ENCODE peak calls at places on chromosome 14, in seven cellular contexts. G, E, T, Z, B, R and C are unnamed samples. For H3K4me1, the result is how much of the 10 kb centered on the place peaks cover.

GRCh38 chr14:35213869-35214387 is 78.3 kb upstream of the PSMA6 start:
- DNase-seq in G (no peak), E (no peak), T (no peak), Z (no peak), B (no peak), R (no peak), C (peak)

GRCh38 chr14:39372656-39373055 is 59.6 kb downstream of the FBXO33 start:
- DNase-seq in G (no peak), E (no peak), T (no peak), Z (no peak), B (no peak), R (no peak), C (no peak)

GRCh38 chr14:24238123-24238522 is 4.3 kb downstream of the TINF2 start:
- DNase-seq in G (no peak), E (no peak), T (no peak), Z (no peak), B (no peak), R (no peak), C (no peak)

GRCh38 chr14:71856199-71856919 is 75.9 kb upstream of the RGS6 start:
- DNase-seq in G (no peak), E (no peak), T (no peak), Z (no peak), B (no peak), R (no peak), C (no peak)

GRCh38 chr14:99728231-99728920 is 44.3 kb downstream of the CYP46A1 start:
- DNase-seq in G (no peak), E (no peak), T (peak), Z (peak), B (no peak), R (peak), C (peak)

GRCh38 chr14:31070431-31070830 is 44.3 kb upstream of the STRN3 start:
- DNase-seq in G (no peak), E (no peak), T (no peak), Z (no peak), B (no peak), R (no peak), C (peak)

GRCh38 chr14:33062881-33063280 is 124.2 kb downstream of the NPAS3 start:
- DNase-seq in G (no peak), E (no peak), T (no peak), Z (no peak), B (no peak), R (no peak), C (no peak)

GRCh38 chr14:63404906-63405305 is 86.2 kb upstream of the GPHB5 start:
- DNase-seq in G (no peak), E (no peak), T (no peak), Z (no peak), B (no peak), R (no peak), C (no peak)

GRCh38 chr14:71932229-71932951 is at the start of gene RGS6:
- DNase-seq in G (no peak), E (peak), T (peak), Z (peak), B (no peak), R (no peak), C (no peak)

GRCh38 chr14:100708349-100709217 is 18.1 kb upstream of the DLK1 start:
- DNase-seq in G (no peak), E (peak), T (peak), Z (peak), B (no peak), R (no peak), C (no peak)

GRCh38 chr14:22850944-22851790 is 14.8 kb downstream of the MMP14 start:
- DNase-seq in G (no peak), E (no peak), T (no peak), Z (peak), B (no peak), R (no peak), C (peak)

GRCh38 chr14:96502621-96503251 is 554 bp downstream of the PAPOLA start:
- DNase-seq in G (no peak), E (peak), T (peak), Z (peak), B (peak), R (peak), C (peak)

GRCh38 chr14:24848427-24848826 is 201.5 kb downstream of the STXBP6 start:
- DNase-seq in G (no peak), E (no peak), T (no peak), Z (no peak), B (no peak), R (no peak), C (no peak)

GRCh38 chr14:91363776-91364523 is 53.7 kb downstream of the CCDC88C start:
- DNase-seq in G (no peak), E (no peak), T (no peak), Z (peak), B (peak), R (peak), C (no peak)

GRCh38 chr14:67526676-67527459 is 6.2 kb upstream of the PLEKHH1 start:
- DNase-seq in G (peak), E (peak), T (peak), Z (no peak), B (peak), R (no peak), C (no peak)

GRCh38 chr14:76584271-76584702 is 177.0 kb upstream of the VASH1 start:
- DNase-seq in G (no peak), E (no peak), T (no peak), Z (no peak), B (no peak), R (no peak), C (no peak)

GRCh38 chr14:72879431-72879830 is 14.5 kb downstream of the DPF3 start:
- DNase-seq in G (no peak), E (no peak), T (no peak), Z (no peak), B (no peak), R (no peak), C (no peak)

GRCh38 chr14:24056800-24057184 is 5.0 kb downstream of the CARMIL3 start:
- DNase-seq in G (no peak), E (no peak), T (no peak), Z (no peak), B (no peak), R (no peak), C (no peak)

GRCh38 chr14:40467969-40468368 is 1035.7 kb upstream of the FBXO33 start:
- DNase-seq in G (no peak), E (no peak), T (no peak), Z (no peak), B (no peak), R (no peak), C (no peak)

GRCh38 chr14:96823652-96824051 is 26.5 kb downstream of the VRK1 start:
- DNase-seq in G (no peak), E (no peak), T (no peak), Z (no peak), B (no peak), R (no peak), C (no peak)

GRCh38 chr14:60653709-60654161 is 4.5 kb upstream of the SIX1 start:
- DNase-seq in G (no peak), E (no peak), T (peak), Z (no peak), B (no peak), R (no peak), C (no peak)
- H3K4me1 ChIP-seq in G (under half), E (under half), T (half or more), Z (half or more), B (under half), R (under half), C (under half)

GRCh38 chr14:54643696-54644176 is 76.8 kb downstream of the SAMD4A start:
- DNase-seq in G (no peak), E (no peak), T (peak), Z (no peak), B (no peak), R (no peak), C (no peak)

GRCh38 chr14:54646576-54647130 is 79.7 kb downstream of the SAMD4A start:
- DNase-seq in G (no peak), E (no peak), T (no peak), Z (no peak), B (no peak), R (no peak), C (no peak)

GRCh38 chr14:54650331-54651017 is 83.5 kb downstream of the SAMD4A start:
- DNase-seq in G (no peak), E (no peak), T (no peak), Z (peak), B (no peak), R (no peak), C (peak)

GRCh38 chr14:54651018-54651351 is 84.1 kb downstream of the SAMD4A start:
- DNase-seq in G (no peak), E (no peak), T (no peak), Z (no peak), B (no peak), R (no peak), C (no peak)

DNA sequence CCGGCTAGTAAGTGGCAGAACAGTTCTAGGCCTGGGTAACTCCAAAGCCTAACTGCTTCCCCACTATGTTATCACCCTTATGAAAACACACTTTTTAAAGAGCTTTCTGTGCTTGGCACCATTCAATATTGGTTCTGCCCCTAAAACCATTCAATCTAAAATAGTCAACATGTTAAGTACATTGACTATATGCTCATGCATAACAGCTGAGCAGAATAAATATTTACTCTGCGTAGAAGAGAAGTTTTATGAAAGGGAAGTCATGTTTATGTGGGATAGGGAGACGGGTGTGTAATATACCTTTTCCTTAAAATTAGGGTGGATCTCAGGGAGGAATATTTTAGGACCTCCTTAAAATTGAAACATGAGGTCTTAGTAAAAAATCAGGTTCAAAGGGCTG is 80.5 kb downstream of the SAMD4A start:
- DNase-seq in G (no peak), E (no peak), T (no peak), Z (no peak), B (no peak), R (no peak), C (no peak)
- H3K27ac ChIP-seq in G (no peak), E (no peak), T (no peak), Z (no peak), B (no peak), R (no peak), C (no peak)

GRCh38 chr14:65334765-65335411 is 77.6 kb upstream of the FUT8 start:
- DNase-seq in G (no peak), E (no peak), T (peak), Z (no peak), B (no peak), R (no peak), C (no peak)
- H3K4me3 ChIP-seq in G (no peak), E (no peak), T (no peak), Z (no peak), B (no peak), R (no peak), C (no peak)

DNA sequence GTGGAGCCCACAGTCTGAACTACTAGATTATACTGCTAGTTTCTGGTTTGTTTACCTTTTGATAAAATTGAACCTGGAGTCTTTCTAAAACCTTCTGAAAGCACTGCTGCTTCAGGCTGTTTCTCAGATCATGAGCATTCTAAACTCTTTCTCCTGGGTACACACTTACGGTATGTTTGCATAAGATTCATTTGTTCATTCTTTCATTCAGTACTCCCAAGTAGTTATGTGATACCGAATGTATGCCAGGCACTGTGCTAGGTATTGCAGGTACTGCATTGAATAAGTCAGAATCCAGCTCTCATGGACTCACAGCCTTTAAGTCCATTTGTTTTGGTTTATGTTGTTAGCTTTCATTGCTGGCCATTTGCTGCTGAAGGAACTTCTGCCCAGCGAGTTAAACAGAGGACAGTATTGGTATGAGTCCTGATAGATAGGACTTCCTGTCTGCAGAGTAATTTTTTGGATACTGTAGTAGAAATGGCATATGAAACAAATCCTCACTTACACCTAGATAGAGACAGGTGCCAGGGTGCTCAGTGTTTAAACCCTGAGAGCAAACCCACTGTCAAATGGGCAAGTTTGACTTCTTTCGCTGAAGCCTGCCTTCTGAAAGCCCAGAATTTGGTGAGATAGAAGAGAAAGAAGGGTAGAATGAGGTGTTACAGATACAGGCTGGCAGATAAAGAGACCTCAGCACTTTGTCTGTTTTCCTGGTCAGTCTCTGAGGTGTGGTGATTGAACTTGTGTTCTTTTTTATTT is 2.1 kb downstream of the SUSD6 start:
- DNase-seq in G (no peak), E (no peak), T (no peak), Z (no peak), B (peak), R (no peak), C (no peak)
- H3K4me1 ChIP-seq in G (half or more), E (under half), T (half or more), Z (half or more), B (half or more), R (half or more), C (under half)

GRCh38 chr14:103728141-103728540 is 12.5 kb downstream of the ZFYVE21 start:
- DNase-seq in G (no peak), E (no peak), T (no peak), Z (no peak), B (no peak), R (peak), C (no peak)
- H3K27ac ChIP-seq in G (no peak), E (no peak), T (no peak), Z (no peak), B (no peak), R (no peak), C (no peak)

DNA sequence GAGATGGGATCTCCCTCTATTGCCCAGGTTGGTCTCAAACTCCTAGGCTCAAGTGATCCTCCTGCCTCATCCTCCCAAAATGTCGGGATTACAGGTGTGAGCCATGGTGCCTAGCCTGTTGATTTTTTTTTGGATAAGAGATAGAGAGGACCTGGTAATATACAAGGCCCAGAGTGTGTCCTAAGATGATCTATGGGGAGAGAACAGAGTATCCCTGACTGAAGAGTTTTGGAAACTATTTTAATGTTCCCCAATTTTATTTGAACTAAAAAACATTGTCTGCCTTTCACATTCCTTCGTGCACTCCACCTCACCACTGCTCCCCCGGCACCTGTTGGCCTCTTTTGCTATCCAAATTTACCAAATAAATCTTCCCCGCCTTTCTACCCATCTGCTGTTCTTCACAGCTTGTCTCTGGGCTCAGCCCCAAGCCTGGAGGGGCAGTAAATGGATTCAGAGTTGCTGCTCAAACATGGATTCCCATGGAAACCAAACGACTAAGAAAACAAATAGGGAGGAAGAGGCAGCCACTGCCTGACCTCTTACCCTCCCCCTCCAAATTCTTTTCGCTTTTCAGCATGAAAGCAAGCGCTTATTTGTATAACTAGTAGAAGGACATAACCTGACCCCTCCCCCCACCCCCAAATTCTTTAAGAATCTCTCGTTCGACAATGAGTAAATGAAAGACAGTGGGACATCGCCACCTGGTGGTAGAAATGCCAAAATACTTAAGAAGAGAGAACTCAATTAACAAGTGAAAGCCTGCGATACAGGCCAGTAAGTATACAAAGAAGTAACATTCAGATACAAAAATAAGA is 22.6 kb downstream of the OR10G3 start:
- DNase-seq in G (peak), E (peak), T (peak), Z (peak), B (peak), R (peak), C (peak)
- H3K4me3 ChIP-seq in G (peak), E (peak), T (peak), Z (peak), B (peak), R (peak), C (no peak)